ENCODE peak calls at places on chromosomes 6 and 20, in nine cellular contexts. P is choroid plexus epithelial cell, T is lung, K is breast epithelium, W is brain microvascular endothelial cell, D is GM12865, H is AG09309, R is psoas muscle, M is AG04450. G is an unnamed sample.

GRCh38 chr6:105015482-105015881 is 58.6 kb downstream of the LIN28B start:
- DNase-seq in R (no peak), T (no peak), D (no peak), P (peak; percentile 82), W (no peak), M (peak; percentile 3), H (peak; percentile 46), K (no peak), G (peak; percentile 68)

GRCh38 chr6:29705389-29706231 is 17.6 kb upstream of the HLA-F start:
- DNase-seq in T (no peak), D (no peak), P (peak; percentile 71), R (no peak), M (peak; percentile 15), H (peak; percentile 13), W (no peak), K (no peak), G (peak; percentile 53)

GRCh38 chr6:157990321-157991066 is 8.8 kb downstream of the SYNJ2 start:
- DNase-seq in K (no peak), M (no peak), D (peak; percentile 43), R (no peak), W (no peak), T (no peak), P (peak; percentile 48), H (no peak), G (no peak)

GRCh38 chr20:44264287-44264686 is 17.2 kb downstream of the GDAP1L1 start:
- DNase-seq in D (no peak), K (no peak), W (no peak), P (no peak), T (no peak), M (no peak), H (no peak), R (no peak), G (no peak)

GRCh38 chr6:37713529-37714119 is 15.9 kb upstream of the MDGA1 start:
- DNase-seq in M (no peak), H (peak; percentile 68), W (peak; percentile 63), R (peak; percentile 36), T (no peak), D (no peak), K (no peak), P (peak; percentile 62), G (peak; percentile 80)

GRCh38 chr20:32971703-32972161 is 32.5 kb downstream of the SUN5 start:
- DNase-seq in M (no peak), H (no peak), R (no peak), D (peak; percentile 47), T (no peak), P (peak; percentile 19), W (no peak), K (no peak), G (no peak)

GRCh38 chr20:10783660-10784336 is 110.0 kb upstream of the JAG1 start:
- DNase-seq in R (no peak), D (no peak), T (no peak), P (peak; percentile 14), H (no peak), M (no peak), K (no peak), W (no peak), G (no peak)

GRCh38 chr6:31727034-31727716 is 1.9 kb downstream of the DDAH2 start:
- DNase-seq in D (no peak), R (no peak), W (no peak), H (no peak), T (no peak), P (no peak), K (no peak), M (no peak), G (no peak)

GRCh38 chr6:25138024-25138696 is 141.0 kb upstream of the CARMIL1 start:
- DNase-seq in R (peak; percentile 32), P (peak; percentile 82), K (no peak), M (peak; percentile 23), T (peak; percentile 52), D (peak; percentile 91), W (peak; percentile 67), H (no peak), G (peak; percentile 86)

GRCh38 chr6:52231411-52232127 is 12.7 kb downstream of the IL17F start:
- DNase-seq in K (no peak), H (no peak), R (no peak), M (no peak), W (no peak), P (no peak), T (no peak), D (no peak), G (no peak)

GRCh38 chr6:49430187-49430586 is 32.9 kb downstream of the MMUT start:
- DNase-seq in H (no peak), T (no peak), P (peak; percentile 42), R (no peak), M (no peak), W (peak; percentile 60), D (no peak), K (no peak), G (peak; percentile 5)

GRCh38 chr6:135438907-135439535 is 58.5 kb downstream of the AHI1 start:
- DNase-seq in W (peak; percentile 6), T (no peak), D (peak; percentile 47), H (no peak), R (no peak), K (no peak), P (peak; percentile 53), M (no peak), G (no peak)

GRCh38 chr20:53848304-53848703 is 222.1 kb downstream of the BCAS1 start:
- DNase-seq in R (no peak), M (no peak), T (no peak), H (no peak), D (no peak), W (no peak), P (no peak), K (no peak), G (no peak)

GRCh38 chr20:51512645-51513044 is 29.9 kb downstream of the NFATC2 start:
- DNase-seq in K (no peak), W (no peak), H (no peak), D (peak; percentile 29), R (no peak), T (no peak), P (no peak), M (no peak), G (no peak)

DNA sequence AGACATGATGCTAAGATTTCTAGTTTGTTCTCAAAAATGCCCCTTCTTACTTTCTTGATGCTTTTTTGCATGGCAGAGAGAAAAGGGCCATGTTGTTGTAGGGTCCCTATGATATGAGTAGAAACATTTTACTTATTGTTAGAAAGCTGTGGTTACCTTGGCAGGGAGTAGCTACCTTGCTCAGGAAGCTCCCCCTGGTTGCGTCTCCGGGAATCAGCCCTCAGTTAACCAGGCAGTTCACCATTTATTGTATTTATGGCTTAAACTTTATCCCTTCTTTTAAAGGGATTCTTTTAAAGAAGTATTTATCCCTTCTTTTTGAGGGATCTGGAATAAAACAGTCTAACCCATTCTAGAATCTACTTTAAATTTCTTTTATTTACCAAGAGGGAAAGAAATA is 113.9 kb upstream of the PROKR2 start:
- DNase-seq in K (no peak), D (no peak), R (no peak), M (no peak), W (no peak), P (no peak), T (no peak), H (no peak), G (no peak)
- TF ChIP-seq CTCF in K (no peak), D (no peak), R (no peak), M (no peak), W (no peak), P (peak; percentile 15), T (no peak), H (no peak), G (no peak)

GRCh38 chr6:149031545-149032317 is 284.9 kb downstream of the UST start:
- DNase-seq in R (no peak), K (peak; percentile 61), H (no peak), T (no peak), D (peak; percentile 62), P (peak; percentile 94), W (peak; percentile 93), M (peak; percentile 77), G (peak; percentile 86)
- H3K4me3 ChIP-seq in R (no peak overlapping the region), K (no peak overlapping the region), H (peak overlapping the region; percentile 31), T (no peak overlapping the region), D (peak overlapping the region; percentile 66), P (peak overlapping the region; percentile 13), W (peak overlapping the region; percentile 34), M (no peak overlapping the region), G (peak overlapping the region; percentile 21)

GRCh38 chr6:137013031-137013430 is 31.7 kb downstream of the IL20RA start:
- DNase-seq in D (no peak), R (no peak), P (no peak), W (peak; percentile 10), K (no peak), T (no peak), M (no peak), H (no peak), G (peak; percentile 82)

GRCh38 chr6:137015943-137016342 is 28.8 kb downstream of the IL20RA start:
- DNase-seq in R (no peak), W (no peak), P (no peak), T (no peak), D (no peak), M (no peak), K (no peak), H (no peak), G (no peak)

GRCh38 chr6:137016366-137016765 is 28.4 kb downstream of the IL20RA start:
- DNase-seq in R (no peak), W (peak; percentile 9), K (no peak), H (no peak), D (no peak), P (peak; percentile 23), M (no peak), T (no peak), G (peak; percentile 55)

GRCh38 chr6:137011406-137011805 is 33.4 kb downstream of the IL20RA start:
- DNase-seq in H (no peak), R (no peak), W (no peak), T (no peak), D (no peak), K (no peak), M (no peak), P (no peak), G (no peak)

DNA sequence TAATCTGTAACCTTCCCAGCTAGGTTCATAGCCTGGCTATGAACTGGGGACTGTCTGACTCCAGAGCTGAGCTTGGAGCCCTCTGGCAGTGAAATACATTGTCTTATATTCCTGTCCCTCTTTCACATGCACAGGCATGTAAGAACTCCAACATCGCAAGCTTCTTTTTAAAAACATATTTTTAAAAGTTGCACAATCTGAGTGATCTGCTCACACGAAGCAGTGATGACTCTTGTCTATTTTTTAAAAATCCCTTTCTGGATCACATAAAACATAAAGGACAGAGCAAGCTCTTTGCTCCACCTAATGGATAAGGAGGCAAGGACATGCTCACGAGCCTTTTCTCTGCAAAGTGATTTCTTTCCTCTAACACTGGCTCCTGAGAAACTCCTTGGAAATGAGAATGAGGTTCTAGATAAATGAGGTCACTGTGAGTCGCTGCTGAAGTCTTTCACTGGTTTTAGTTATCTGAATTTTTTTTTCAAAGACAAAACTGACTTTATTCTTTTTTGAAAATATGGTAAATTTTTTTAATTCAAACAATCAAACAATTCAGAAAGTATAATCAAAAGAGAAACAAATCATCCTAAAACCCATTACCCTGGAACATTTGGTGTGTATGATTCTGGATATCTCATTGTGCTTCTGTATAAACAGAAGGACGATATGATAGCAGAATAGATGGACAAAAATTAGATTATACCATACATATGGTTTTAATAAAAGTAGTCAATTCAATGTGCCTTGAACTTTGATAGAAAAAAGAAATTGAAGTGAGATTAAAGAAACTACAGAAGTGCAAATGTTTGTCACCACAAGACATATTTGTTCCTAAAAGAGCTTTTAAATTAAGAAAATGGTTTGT is 30.8 kb downstream of the IL20RA start:
- DNase-seq in H (peak; percentile 46), W (peak; percentile 51), P (peak; percentile 77), K (no peak), T (no peak), M (peak; percentile 15), R (no peak), D (no peak), G (peak; percentile 75)
- TF ChIP-seq CTCF in H (peak; percentile 63), W (peak; percentile 77), P (peak; percentile 77), K (peak; percentile 66), T (no peak), M (peak; percentile 66), R (peak; percentile 18), D (peak; percentile 34), G (peak; percentile 74)

GRCh38 chr6:156852147-156852857 is 75.1 kb downstream of the ARID1B start:
- DNase-seq in R (no peak), T (no peak), K (no peak), W (no peak), H (no peak), M (no peak), P (no peak), D (peak; percentile 81), G (no peak)
- H3K4me3 ChIP-seq in R (peak overlapping the region; percentile 1), T (no peak overlapping the region), K (no peak overlapping the region), W (no peak overlapping the region), H (no peak overlapping the region), M (no peak overlapping the region), P (no peak overlapping the region), D (peak overlapping the region; percentile 7), G (no peak overlapping the region)

G was measured in AG10803.